ENCODE peak calls at places on chromosomes 2 and 18, in six cellular contexts. G is T-cell; H is HT1080; S is activated naive CD4-positive, alpha-beta T cell treated with anti-CD3 and anti-CD28 coated beads, Interleukin-2, amount 10 ng/mL, durations not matched to agents 7 days and 5 days; P is iPS-NIHi11; Q is heart right ventricle. L is an unnamed sample.

GRCh38 chr2:13230221-13230620 is 513.5 kb downstream of the TRIB2 start:
- DNase-seq in G (no peak), H (peak; percentile 29), S (no peak), P (no peak), Q (no peak), L (no peak)

GRCh38 chr2:31475692-31476091 is 61.1 kb upstream of the XDH start:
- DNase-seq in G (no peak), H (peak; percentile 80), S (no peak), P (no peak), Q (no peak), L (peak; percentile 76)

GRCh38 chr2:66766582-66766981 is 331.7 kb downstream of the MEIS1 start:
- DNase-seq in G (no peak), H (no peak), S (no peak), P (no peak), Q (no peak), L (no peak)

GRCh38 chr2:64141711-64142405 is 2.4 kb downstream of the PELI1 start:
- DNase-seq in G (no peak), H (peak; percentile 16), S (no peak), P (no peak), Q (no peak), L (peak; percentile 28)

GRCh38 chr2:95284886-95285541 is 10.8 kb downstream of the PROM2 start:
- DNase-seq in G (no peak), H (no peak), S (no peak), P (peak; percentile 68), Q (no peak), L (no peak)

GRCh38 chr2:200735061-200735460 is 76.6 kb upstream of the BZW1 start:
- DNase-seq in G (no peak), H (no peak), S (no peak), P (no peak), Q (no peak), L (no peak)

GRCh38 chr18:45841060-45841764 is 15.7 kb downstream of the SIGLEC15 start:
- DNase-seq in G (no peak), H (no peak), S (no peak), P (no peak), Q (no peak), L (no peak)

GRCh38 chr18:25979358-25979727 is 111.1 kb downstream of the SS18 start:
- DNase-seq in G (no peak), H (no peak), S (no peak), P (no peak), Q (no peak), L (no peak)

GRCh38 chr2:64092502-64092901 is 51.7 kb downstream of the PELI1 start:
- DNase-seq in G (no peak), H (no peak), S (no peak), P (no peak), Q (no peak), L (no peak)

GRCh38 chr18:43934322-43935050 is 657.2 kb upstream of the SYT4 start:
- DNase-seq in G (no peak), H (no peak), S (no peak), P (no peak), Q (no peak), L (no peak)

GRCh38 chr2:26847663-26848335 is at the start of gene DPYSL5:
- DNase-seq in G (no peak), H (no peak), S (peak; percentile 40), P (peak; percentile 94), Q (no peak), L (no peak)

GRCh38 chr2:44912660-44913059 is 28.8 kb upstream of the SIX3 start:
- DNase-seq in G (no peak), H (peak; percentile 77), S (no peak), P (no peak), Q (no peak), L (peak; percentile 3)

GRCh38 chr2:186570587-186570986 is 19.3 kb upstream of the ITGAV start:
- DNase-seq in G (no peak), H (peak; percentile 60), S (no peak), P (no peak), Q (no peak), L (peak; percentile 60)

GRCh38 chr2:152126664-152127063 is 27.8 kb upstream of the CACNB4 start:
- DNase-seq in G (no peak), H (peak; percentile 17), S (no peak), P (no peak), Q (no peak), L (no peak)

GRCh38 chr2:241860184-241861078 is 1.7 kb upstream of the PDCD1 start:
- DNase-seq in G (no peak), H (no peak), S (no peak), P (peak; percentile 19), Q (no peak), L (no peak)

GRCh38 chr2:5664197-5664728 is 27.9 kb upstream of the SOX11 start:
- DNase-seq in G (no peak), H (no peak), S (no peak), P (no peak), Q (no peak), L (no peak)

GRCh38 chr2:240640939-240641338 is 15.7 kb downstream of the GPR35 start:
- DNase-seq in G (no peak), H (no peak), S (no peak), P (peak; percentile 98), Q (no peak), L (no peak)

GRCh38 chr2:241741016-241741415 is 6.6 kb downstream of the D2HGDH start:
- DNase-seq in G (no peak), H (peak; percentile 87), S (no peak), P (no peak), Q (no peak), L (no peak)

GRCh38 chr2:168798888-168799410 is 3.5 kb upstream of the NOSTRIN start:
- DNase-seq in G (no peak), H (no peak), S (no peak), P (no peak), Q (no peak), L (no peak)

GRCh38 chr2:25982273-25982967 is at the start of gene KIF3C:
- DNase-seq in G (peak; percentile 75), H (peak; percentile 64), S (peak; percentile 88), P (peak; percentile 90), Q (peak; percentile 76), L (peak; percentile 42)

GRCh38 chr18:73653836-73654235 is 493.8 kb downstream of the FBXO15 start:
- DNase-seq in G (no peak), H (no peak), S (no peak), P (no peak), Q (no peak), L (no peak)

GRCh38 chr18:72555101-72555500 is 11.0 kb upstream of the CBLN2 start:
- DNase-seq in G (no peak), H (no peak), S (no peak), P (no peak), Q (no peak), L (no peak)

GRCh38 chr2:181949047-181949446 is 36.6 kb upstream of the PPP1R1C start:
- DNase-seq in G (no peak), H (peak; percentile 10), S (no peak), P (no peak), Q (no peak), L (peak; percentile 37)

GRCh38 chr18:58639751-58640427 is 11.0 kb upstream of the ALPK2 start:
- DNase-seq in G (no peak), H (peak; percentile 72), S (no peak), P (no peak), Q (no peak), L (peak; percentile 69)

GRCh38 chr2:1738646-1739302 is 5.5 kb downstream of the PXDN start:
- DNase-seq in G (no peak), H (no peak), S (no peak), P (no peak), Q (no peak), L (no peak)

L was measured in IMR-90.